ENCODE peak calls at places on chromosomes 2 and 18, in ten cellular contexts. I is GM04503; A is sigmoid colon; U is nephron progenitor cell; B is iris pigment epithelial cell; S is NCI-H774; J is brain pericyte; T is activated gamma-delta T cell treated with anti-CD3 and anti-CD28 coated beads, Interleukin-2, amount 50 U/mL, for 16 hours; Y is A549; W is left lobe of liver. E is an unnamed sample.
A peak's percentile ranks its signal among the peaks of the same experiment; 100 is the strongest.

GRCh38 chr2:114577657-114578056 is 135.2 kb downstream of the DPP10 start:
- DNase-seq in I (no peak), A (no peak), U (no peak), B (no peak), S (no peak), J (no peak), T (no peak), Y (no peak), W (no peak), E (no peak)

GRCh38 chr18:49734836-49735235 is 78.5 kb downstream of the ACAA2 start:
- DNase-seq in I (no peak), A (no peak), U (no peak), B (no peak), S (no peak), J (no peak), T (no peak), Y (no peak), W (no peak), E (no peak)

GRCh38 chr18:48955528-48956261 is 4.9 kb upstream of the SMAD7 start:
- DNase-seq in I (peak; percentile 92), A (peak; percentile 87), U (no peak), B (peak; percentile 84), S (no peak), J (no peak), T (no peak), Y (no peak), W (no peak), E (no peak)

GRCh38 chr2:84302513-84303412 is 156.3 kb downstream of the SUCLG1 start:
- DNase-seq in I (no peak), A (no peak), U (peak; percentile 57), B (peak; percentile 51), S (no peak), J (no peak), T (peak; percentile 15), Y (peak; percentile 61), W (no peak), E (peak; percentile 64)

GRCh38 chr18:48913201-48913600 is 37.6 kb downstream of the SMAD7 start:
- DNase-seq in I (no peak), A (peak; percentile 45), U (no peak), B (no peak), S (no peak), J (no peak), T (peak; percentile 38), Y (no peak), W (no peak), E (no peak)

GRCh38 chr2:216793386-216793785 is 66.5 kb downstream of the TNP1 start:
- DNase-seq in I (no peak), A (no peak), U (no peak), B (no peak), S (no peak), J (no peak), T (no peak), Y (no peak), W (no peak), E (peak; percentile 57)

GRCh38 chr2:18498531-18498930 is 61.9 kb downstream of the RDH14 start:
- DNase-seq in I (no peak), A (no peak), U (no peak), B (peak; percentile 69), S (peak; percentile 42), J (no peak), T (no peak), Y (no peak), W (no peak), E (no peak)

GRCh38 chr2:175734679-175735078 is 267.4 kb downstream of the LNPK start:
- DNase-seq in I (no peak), A (no peak), U (peak; percentile 5), B (no peak), S (peak; percentile 9), J (no peak), T (no peak), Y (no peak), W (no peak), E (no peak)

GRCh38 chr2:111642576-111643327 is 241.2 kb downstream of the ANAPC1 start:
- DNase-seq in I (no peak), A (no peak), U (no peak), B (no peak), S (no peak), J (no peak), T (no peak), Y (no peak), W (no peak), E (no peak)

GRCh38 chr2:205702576-205702975 is 20.3 kb downstream of the NRP2 start:
- DNase-seq in I (no peak), A (no peak), U (no peak), B (peak; percentile 74), S (no peak), J (no peak), T (no peak), Y (no peak), W (no peak), E (no peak)

GRCh38 chr2:45652090-45653050 is 895 bp downstream of the PRKCE start:
- DNase-seq in I (no peak), A (peak; percentile 80), U (peak; percentile 39), B (peak; percentile 45), S (no peak), J (no peak), T (peak; percentile 5), Y (no peak), W (peak; percentile 55), E (peak; percentile 43)

GRCh38 chr2:3114406-3115185 is 263.0 kb downstream of the EIPR1 start:
- DNase-seq in I (no peak), A (peak; percentile 48), U (no peak), B (no peak), S (no peak), J (no peak), T (no peak), Y (no peak), W (peak; percentile 28), E (no peak)

GRCh38 chr2:175461839-175462238 is 280.3 kb upstream of the ATP5MC3 start:
- DNase-seq in I (no peak), A (no peak), U (no peak), B (no peak), S (peak; percentile 23), J (no peak), T (no peak), Y (no peak), W (no peak), E (no peak)

GRCh38 chr2:105836840-105837692 is 92.4 kb downstream of the NCK2 start:
- DNase-seq in I (no peak), A (no peak), U (no peak), B (no peak), S (no peak), J (no peak), T (no peak), Y (no peak), W (no peak), E (no peak)

GRCh38 chr2:214569419-214570035 is 158.7 kb downstream of the VWC2L start:
- DNase-seq in I (no peak), A (no peak), U (no peak), B (no peak), S (no peak), J (no peak), T (no peak), Y (no peak), W (no peak), E (no peak)

GRCh38 chr2:211899871-211900482 is 638.6 kb downstream of the ERBB4 start:
- DNase-seq in I (no peak), A (no peak), U (no peak), B (no peak), S (no peak), J (peak; percentile 1), T (no peak), Y (no peak), W (no peak), E (no peak)

GRCh38 chr2:175175320-175175719 is 6.2 kb downstream of the ATP5MC3 start:
- DNase-seq in I (no peak), A (no peak), U (no peak), B (no peak), S (no peak), J (no peak), T (no peak), Y (no peak), W (no peak), E (no peak)

GRCh38 chr18:50560681-50561629 is 1.1 kb downstream of the MAPK4 start:
- DNase-seq in I (no peak), A (no peak), U (peak; percentile 36), B (no peak), S (no peak), J (no peak), T (no peak), Y (no peak), W (peak; percentile 46), E (peak; percentile 68)

GRCh38 chr2:138414014-138414413 is 87.6 kb upstream of the SPOPL start:
- DNase-seq in I (no peak), A (no peak), U (no peak), B (no peak), S (no peak), J (no peak), T (no peak), Y (no peak), W (no peak), E (no peak)

GRCh38 chr18:51211552-51211951 is 14.1 kb upstream of the MEX3C start:
- DNase-seq in I (no peak), A (no peak), U (no peak), B (peak; percentile 91), S (no peak), J (no peak), T (peak; percentile 26), Y (no peak), W (no peak), E (no peak)

GRCh38 chr2:42895796-42896145 is 103.4 kb upstream of the HAAO start:
- DNase-seq in I (no peak), A (peak; percentile 49), U (no peak), B (no peak), S (no peak), J (no peak), T (no peak), Y (no peak), W (no peak), E (no peak)

GRCh38 chr2:100887039-100887578 is 67.2 kb downstream of the NPAS2 start:
- DNase-seq in I (no peak), A (no peak), U (no peak), B (no peak), S (no peak), J (no peak), T (no peak), Y (no peak), W (no peak), E (no peak)

GRCh38 chr2:162103443-162104009 is 29.5 kb upstream of the DPP4 start:
- DNase-seq in I (no peak), A (no peak), U (no peak), B (no peak), S (peak; percentile 31), J (no peak), T (no peak), Y (no peak), W (no peak), E (no peak)

GRCh38 chr2:25341753-25342371 is at the start of gene DNMT3A:
- DNase-seq in I (no peak), A (peak; percentile 88), U (peak; percentile 73), B (peak; percentile 66), S (peak; percentile 40), J (no peak), T (no peak), Y (no peak), W (peak; percentile 77), E (peak; percentile 94)

GRCh38 chr2:144357623-144358400 is 162.1 kb downstream of the ZEB2 start:
- DNase-seq in I (peak; percentile 99), A (no peak), U (no peak), B (peak; percentile 99), S (no peak), J (peak; percentile 42), T (no peak), Y (peak; percentile 57), W (no peak), E (no peak)

GRCh38 chr2:47497843-47498460 is 95.0 kb downstream of the MSH2 start:
- DNase-seq in I (no peak), A (no peak), U (no peak), B (no peak), S (no peak), J (no peak), T (no peak), Y (no peak), W (no peak), E (no peak)

GRCh38 chr2:130997198-130997597 is 96.1 kb downstream of the FAM168B start:
- DNase-seq in I (no peak), A (no peak), U (no peak), B (no peak), S (no peak), J (no peak), T (no peak), Y (no peak), W (no peak), E (no peak)

GRCh38 chr2:218152777-218153176 is 14.0 kb downstream of the CXCR1 start:
- DNase-seq in I (no peak), A (no peak), U (no peak), B (no peak), S (no peak), J (no peak), T (no peak), Y (no peak), W (no peak), E (no peak)

E was measured in SK-N-SH.